ENCODE peak calls at places on chromosome 15, in eight cellular contexts. Z, P, C, M, I, B, Q and X are unnamed samples. For H3K36me3 and H3K4me1, the result is how much of the 10 kb centered on the place peaks cover.

GRCh38 chr15:33913459-33913858 is 54.8 kb upstream of the CHRM5 start:
- DNase-seq in Z (no peak), P (no peak), C (no peak), M (no peak), I (no peak), B (no peak), Q (no peak), X (no peak)

GRCh38 chr15:94312946-94313345 is 81.6 kb downstream of the MCTP2 start:
- DNase-seq in Z (no peak), P (no peak), C (no peak), M (no peak), I (no peak), B (no peak), Q (no peak), X (no peak)

GRCh38 chr15:66131831-66132230 is 121.7 kb downstream of the MEGF11 start:
- DNase-seq in Z (no peak), P (no peak), C (no peak), M (no peak), I (no peak), B (no peak), Q (no peak), X (no peak)

GRCh38 chr15:78069052-78069414 is 8.5 kb downstream of the TBC1D2B start:
- DNase-seq in Z (no peak), P (no peak), C (no peak), M (peak), I (no peak), B (no peak), Q (no peak), X (no peak)

GRCh38 chr15:48855501-48856440 is 22.2 kb upstream of the EID1 start:
- DNase-seq in Z (no peak), P (peak), C (no peak), M (no peak), I (no peak), B (no peak), Q (no peak), X (no peak)

GRCh38 chr15:70479056-70479455 is 284.3 kb downstream of the UACA start:
- DNase-seq in Z (no peak), P (no peak), C (no peak), M (no peak), I (peak), B (no peak), Q (no peak), X (no peak)

GRCh38 chr15:53978248-53978906 is at the start of gene UNC13C:
- DNase-seq in Z (peak), P (peak), C (no peak), M (no peak), I (no peak), B (no peak), Q (no peak), X (peak)

GRCh38 chr15:78341057-78341763 is 1.1 kb downstream of the CRABP1 start:
- DNase-seq in Z (peak), P (peak), C (no peak), M (no peak), I (no peak), B (no peak), Q (no peak), X (no peak)

GRCh38 chr15:34109775-34110663 is 8.1 kb downstream of the PGBD4 start:
- DNase-seq in Z (no peak), P (peak), C (no peak), M (no peak), I (no peak), B (no peak), Q (no peak), X (no peak)

GRCh38 chr15:74461847-74462511 is 1.0 kb upstream of the UBL7 start:
- DNase-seq in Z (no peak), P (no peak), C (no peak), M (no peak), I (no peak), B (no peak), Q (no peak), X (no peak)

GRCh38 chr15:57551717-57552677 is 39.7 kb upstream of the MYZAP start:
- DNase-seq in Z (peak), P (peak), C (no peak), M (no peak), I (no peak), B (no peak), Q (no peak), X (no peak)

GRCh38 chr15:50675524-50676144 is 11.0 kb downstream of the TRPM7 start:
- DNase-seq in Z (no peak), P (peak), C (no peak), M (no peak), I (no peak), B (no peak), Q (no peak), X (peak)

GRCh38 chr15:27091270-27091940 is 120.4 kb downstream of the GABRG3 start:
- DNase-seq in Z (no peak), P (no peak), C (no peak), M (no peak), I (no peak), B (no peak), Q (no peak), X (no peak)

GRCh38 chr15:92981333-92981732 is 81.2 kb downstream of the CHD2 start:
- DNase-seq in Z (no peak), P (no peak), C (no peak), M (no peak), I (no peak), B (no peak), Q (no peak), X (no peak)

GRCh38 chr15:36643551-36643950 is 64.1 kb downstream of the CDIN1 start:
- DNase-seq in Z (no peak), P (no peak), C (no peak), M (no peak), I (no peak), B (no peak), Q (no peak), X (no peak)

GRCh38 chr15:83044156-83044555 is 22.9 kb downstream of the BTBD1 start:
- DNase-seq in Z (no peak), P (no peak), C (no peak), M (no peak), I (no peak), B (no peak), Q (no peak), X (no peak)

GRCh38 chr15:40594429-40594836 is 384 bp downstream of the KNL1 start:
- DNase-seq in Z (peak), P (peak), C (no peak), M (no peak), I (peak), B (no peak), Q (peak), X (peak)

GRCh38 chr15:84752700-84753099 is 4.3 kb downstream of the ZNF592 start:
- DNase-seq in Z (no peak), P (no peak), C (no peak), M (no peak), I (no peak), B (no peak), Q (no peak), X (no peak)

GRCh38 chr15:75167588-75168076 is 34.0 kb upstream of the C15orf39 start:
- DNase-seq in Z (no peak), P (no peak), C (no peak), M (no peak), I (no peak), B (peak), Q (peak), X (no peak)

GRCh38 chr15:93331545-93332117 is 242.6 kb upstream of the RGMA start:
- DNase-seq in Z (no peak), P (peak), C (no peak), M (no peak), I (no peak), B (no peak), Q (no peak), X (no peak)

GRCh38 chr15:99925661-99926461 is 192.6 kb upstream of the LYSMD4 start:
- DNase-seq in Z (peak), P (peak), C (peak), M (peak), I (peak), B (peak), Q (peak), X (peak)

GRCh38 chr15:74785716-74786032 is 3.8 kb downstream of the CSK start:
- DNase-seq in Z (peak), P (no peak), C (no peak), M (peak), I (no peak), B (no peak), Q (no peak), X (no peak)

GRCh38 chr15:77416954-77417353 is 3.0 kb downstream of the PEAK1 start:
- DNase-seq in Z (no peak), P (no peak), C (no peak), M (no peak), I (no peak), B (no peak), Q (no peak), X (no peak)

GRCh38 chr15:25106209-25106608 is 151.4 kb downstream of the SNRPN start:
- DNase-seq in Z (no peak), P (no peak), C (no peak), M (no peak), I (no peak), B (no peak), Q (no peak), X (no peak)
- H3K36me3 ChIP-seq in Z (under half), P (under half), C (under half), M (under half), I (under half), B (half or more), Q (half or more), X (under half)

DNA sequence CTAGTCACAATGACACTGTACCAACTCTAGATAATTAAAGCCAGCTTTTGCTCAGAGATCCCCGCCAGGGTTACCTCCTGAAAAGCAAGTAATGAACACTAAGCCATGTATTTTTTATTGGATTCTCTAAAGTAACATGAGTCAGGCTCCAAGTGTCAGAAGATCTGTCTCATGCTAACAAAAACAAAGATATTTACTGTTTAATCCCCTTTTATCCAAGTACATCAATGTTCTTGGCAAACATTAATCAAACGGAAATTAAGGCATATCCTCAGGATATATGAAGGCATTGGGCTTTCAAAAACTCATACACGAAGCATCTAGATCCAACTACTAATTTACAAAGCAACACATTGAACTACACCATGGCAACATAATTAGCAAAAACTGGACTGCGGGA is 37.2 kb downstream of the MYO5A start:
- DNase-seq in Z (no peak), P (no peak), C (no peak), M (no peak), I (no peak), B (no peak), Q (no peak), X (no peak)
- H3K4me1 ChIP-seq in Z (under half), P (under half), C (under half), M (half or more), I (under half), B (under half), Q (under half), X (under half)

GRCh38 chr15:97446138-97446537 is 514.4 kb upstream of the ARRDC4 start:
- DNase-seq in Z (no peak), P (peak), C (no peak), M (no peak), I (no peak), B (no peak), Q (no peak), X (no peak)
- H3K4me3 ChIP-seq in Z (no peak), P (no peak), C (no peak), M (no peak), I (no peak), B (no peak), Q (no peak), X (no peak)

GRCh38 chr15:63417721-63418120 is 36.1 kb upstream of the CA12 start:
- DNase-seq in Z (no peak), P (no peak), C (no peak), M (no peak), I (no peak), B (peak), Q (no peak), X (no peak)

GRCh38 chr15:63409179-63409578 is 27.5 kb upstream of the CA12 start:
- DNase-seq in Z (no peak), P (no peak), C (no peak), M (no peak), I (no peak), B (peak), Q (no peak), X (no peak)

GRCh38 chr15:63420333-63420741 is 38.7 kb upstream of the CA12 start:
- DNase-seq in Z (no peak), P (peak), C (no peak), M (no peak), I (no peak), B (no peak), Q (no peak), X (peak)

GRCh38 chr15:63414474-63415201 is 33.0 kb upstream of the CA12 start:
- DNase-seq in Z (no peak), P (no peak), C (no peak), M (no peak), I (no peak), B (peak), Q (no peak), X (no peak)
- H3K36me3 ChIP-seq in Z (under half), P (under half), C (under half), M (under half), I (under half), B (under half), Q (under half), X (under half)

GRCh38 chr15:89090791-89091666 is 2.8 kb downstream of the ABHD2 start:
- DNase-seq in Z (peak), P (no peak), C (peak), M (peak), I (no peak), B (peak), Q (peak), X (peak)

GRCh38 chr15:89087066-89087829 is 1.0 kb upstream of the ABHD2 start:
- DNase-seq in Z (no peak), P (no peak), C (no peak), M (no peak), I (no peak), B (no peak), Q (peak), X (no peak)

GRCh38 chr15:89087830-89088604 is at the start of gene ABHD2:
- DNase-seq in Z (peak), P (peak), C (peak), M (peak), I (peak), B (peak), Q (peak), X (peak)

GRCh38 chr15:89089316-89090230 is 1.3 kb downstream of the ABHD2 start:
- DNase-seq in Z (no peak), P (no peak), C (no peak), M (no peak), I (no peak), B (no peak), Q (no peak), X (no peak)

DNA sequence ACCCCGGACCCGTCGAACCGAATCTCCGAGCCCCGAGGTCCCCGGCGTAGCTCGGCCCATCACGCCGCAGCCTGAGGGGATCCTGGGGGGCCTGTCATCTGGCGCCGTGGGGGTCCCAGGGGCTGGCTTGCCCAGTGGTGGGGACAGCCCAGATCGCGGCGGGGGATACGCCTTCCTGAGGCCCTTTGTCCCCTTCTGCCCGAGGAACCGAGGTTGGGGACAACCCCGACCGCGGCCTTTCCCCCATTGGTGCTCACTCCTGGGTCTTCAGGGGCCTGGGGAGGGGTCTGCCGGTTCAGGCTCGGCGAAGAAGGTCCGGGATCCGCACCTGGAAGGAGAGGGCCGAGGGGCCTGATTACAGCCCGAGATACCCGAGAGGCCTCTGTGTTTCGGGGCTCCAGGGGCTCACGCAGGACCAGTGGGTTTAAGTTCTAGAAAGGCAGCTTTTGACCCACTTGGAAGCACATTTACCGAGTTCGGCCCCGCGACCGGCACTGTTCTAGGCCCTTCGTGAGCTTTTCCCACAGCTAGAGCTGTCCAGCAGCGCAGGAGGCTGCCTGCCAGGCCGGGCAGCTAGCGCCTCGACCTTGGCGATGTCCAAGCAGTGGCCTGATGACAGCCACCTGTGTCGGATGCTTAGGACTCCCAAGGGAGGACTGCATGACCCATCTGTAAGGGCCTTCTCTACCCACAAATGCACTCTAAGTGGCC is 504 bp downstream of the ABHD2 start:
- DNase-seq in Z (peak), P (peak), C (no peak), M (no peak), I (peak), B (no peak), Q (peak), X (peak)
- H3K4me1 ChIP-seq in Z (under half), P (under half), C (under half), M (under half), I (under half), B (under half), Q (half or more), X (under half)